ENCODE peak calls at places on chromosomes 2 and 18, in seven cellular contexts. One of them, this sample, is unnamed.

GRCh38 chr2:20524412-20525040 is 77.7 kb downstream of the RHOB start:
- DNase-seq in iPS-NIHi11: no peak
- DNase-seq in body of pancreas: no peak
- DNase-seq in epithelial cell of prostate: no peak
- DNase-seq in HTR-8/SVneo: no peak
- DNase-seq in lower lobe of right lung: no peak
- DNase-seq in choroid plexus epithelial cell: no peak
- DNase-seq in this sample: no peak

GRCh38 chr18:48861181-48861715 is 89.5 kb downstream of the SMAD7 start:
- DNase-seq in lower lobe of right lung: no peak
- DNase-seq in HTR-8/SVneo: no peak
- DNase-seq in choroid plexus epithelial cell: no peak
- DNase-seq in body of pancreas: no peak
- DNase-seq in epithelial cell of prostate: no peak
- DNase-seq in iPS-NIHi11: peak; percentile 72
- DNase-seq in this sample: no peak

GRCh38 chr2:145066151-145066661 is 546.3 kb upstream of the ZEB2 start:
- DNase-seq in HTR-8/SVneo: no peak
- DNase-seq in iPS-NIHi11: no peak
- DNase-seq in choroid plexus epithelial cell: peak; percentile 50
- DNase-seq in epithelial cell of prostate: no peak
- DNase-seq in body of pancreas: no peak
- DNase-seq in lower lobe of right lung: no peak
- DNase-seq in this sample: peak; percentile 63

GRCh38 chr2:53247986-53248735 is 519.4 kb upstream of the CHAC2 start:
- DNase-seq in lower lobe of right lung: no peak
- DNase-seq in iPS-NIHi11: no peak
- DNase-seq in HTR-8/SVneo: no peak
- DNase-seq in choroid plexus epithelial cell: no peak
- DNase-seq in epithelial cell of prostate: no peak
- DNase-seq in body of pancreas: no peak
- DNase-seq in this sample: no peak

GRCh38 chr18:40867452-40867851 is 1087.6 kb upstream of the PIK3C3 start:
- DNase-seq in choroid plexus epithelial cell: peak; percentile 94
- DNase-seq in HTR-8/SVneo: peak; percentile 3
- DNase-seq in lower lobe of right lung: no peak
- DNase-seq in body of pancreas: no peak
- DNase-seq in iPS-NIHi11: no peak
- DNase-seq in epithelial cell of prostate: peak; percentile 77
- DNase-seq in this sample: peak; percentile 89

GRCh38 chr18:3015203-3015590 is 2.3 kb upstream of the LPIN2 start:
- DNase-seq in choroid plexus epithelial cell: peak; percentile 80
- DNase-seq in iPS-NIHi11: no peak
- DNase-seq in lower lobe of right lung: peak; percentile 64
- DNase-seq in HTR-8/SVneo: peak; percentile 71
- DNase-seq in epithelial cell of prostate: no peak
- DNase-seq in body of pancreas: no peak
- DNase-seq in this sample: peak; percentile 71

GRCh38 chr2:170886391-170886790 is 42.7 kb upstream of the GORASP2 start:
- DNase-seq in iPS-NIHi11: no peak
- DNase-seq in lower lobe of right lung: no peak
- DNase-seq in body of pancreas: no peak
- DNase-seq in HTR-8/SVneo: peak; percentile 49
- DNase-seq in epithelial cell of prostate: peak; percentile 70
- DNase-seq in choroid plexus epithelial cell: peak; percentile 60
- DNase-seq in this sample: peak; percentile 42

GRCh38 chr2:11406492-11407381 is 59.2 kb downstream of the E2F6 start:
- DNase-seq in iPS-NIHi11: peak; percentile 79
- DNase-seq in epithelial cell of prostate: peak; percentile 31
- DNase-seq in HTR-8/SVneo: peak; percentile 44
- DNase-seq in body of pancreas: no peak
- DNase-seq in choroid plexus epithelial cell: peak; percentile 84
- DNase-seq in lower lobe of right lung: no peak
- DNase-seq in this sample: peak; percentile 82

GRCh38 chr2:68292108-68292710 is 27.5 kb downstream of the CNRIP1 start:
- DNase-seq in HTR-8/SVneo: peak; percentile 28
- DNase-seq in iPS-NIHi11: peak; percentile 33
- DNase-seq in epithelial cell of prostate: no peak
- DNase-seq in lower lobe of right lung: no peak
- DNase-seq in choroid plexus epithelial cell: peak; percentile 63
- DNase-seq in body of pancreas: peak; percentile 30
- DNase-seq in this sample: peak; percentile 35

GRCh38 chr2:186592137-186592875 is 2.5 kb downstream of the ITGAV start:
- DNase-seq in body of pancreas: no peak
- DNase-seq in epithelial cell of prostate: no peak
- DNase-seq in HTR-8/SVneo: no peak
- DNase-seq in choroid plexus epithelial cell: no peak
- DNase-seq in iPS-NIHi11: no peak
- DNase-seq in lower lobe of right lung: no peak
- DNase-seq in this sample: peak; percentile 24

GRCh38 chr2:23523651-23524260 is 138.8 kb downstream of the KLHL29 start:
- DNase-seq in epithelial cell of prostate: no peak
- DNase-seq in body of pancreas: peak; percentile 43
- DNase-seq in lower lobe of right lung: no peak
- DNase-seq in choroid plexus epithelial cell: no peak
- DNase-seq in HTR-8/SVneo: no peak
- DNase-seq in iPS-NIHi11: no peak
- DNase-seq in this sample: peak; percentile 82

GRCh38 chr2:105950521-105951389 is 206.0 kb downstream of the NCK2 start:
- DNase-seq in body of pancreas: no peak
- DNase-seq in iPS-NIHi11: peak; percentile 72
- DNase-seq in lower lobe of right lung: no peak
- DNase-seq in epithelial cell of prostate: no peak
- DNase-seq in HTR-8/SVneo: no peak
- DNase-seq in choroid plexus epithelial cell: no peak
- DNase-seq in this sample: no peak

GRCh38 chr2:190802133-190802532 is 78.5 kb upstream of the GLS start:
- DNase-seq in iPS-NIHi11: peak; percentile 54
- DNase-seq in HTR-8/SVneo: no peak
- DNase-seq in choroid plexus epithelial cell: no peak
- DNase-seq in epithelial cell of prostate: no peak
- DNase-seq in body of pancreas: no peak
- DNase-seq in lower lobe of right lung: no peak
- DNase-seq in this sample: no peak

GRCh38 chr2:212032536-212033219 is 505.9 kb downstream of the ERBB4 start:
- DNase-seq in iPS-NIHi11: no peak
- DNase-seq in choroid plexus epithelial cell: peak; percentile 77
- DNase-seq in lower lobe of right lung: no peak
- DNase-seq in HTR-8/SVneo: no peak
- DNase-seq in epithelial cell of prostate: no peak
- DNase-seq in body of pancreas: no peak
- DNase-seq in this sample: peak; percentile 77

GRCh38 chr2:126227250-126227649 is 428.7 kb upstream of the GYPC start:
- DNase-seq in choroid plexus epithelial cell: peak; percentile 1
- DNase-seq in body of pancreas: no peak
- DNase-seq in iPS-NIHi11: peak; percentile 35
- DNase-seq in epithelial cell of prostate: no peak
- DNase-seq in lower lobe of right lung: no peak
- DNase-seq in HTR-8/SVneo: no peak
- DNase-seq in this sample: no peak

GRCh38 chr2:207121784-207122183 is 44.0 kb downstream of the KLF7 start:
- DNase-seq in choroid plexus epithelial cell: peak; percentile 82
- DNase-seq in HTR-8/SVneo: peak; percentile 72
- DNase-seq in epithelial cell of prostate: no peak
- DNase-seq in iPS-NIHi11: no peak
- DNase-seq in lower lobe of right lung: no peak
- DNase-seq in body of pancreas: no peak
- DNase-seq in this sample: peak; percentile 81

GRCh38 chr2:112242384-112242783 is 12.5 kb downstream of the ZC3H8 start:
- DNase-seq in HTR-8/SVneo: no peak
- DNase-seq in iPS-NIHi11: no peak
- DNase-seq in choroid plexus epithelial cell: no peak
- DNase-seq in body of pancreas: no peak
- DNase-seq in lower lobe of right lung: no peak
- DNase-seq in epithelial cell of prostate: no peak
- DNase-seq in this sample: no peak

GRCh38 chr2:172168917-172169346 is 66.2 kb upstream of the DLX2 start:
- DNase-seq in body of pancreas: no peak
- DNase-seq in lower lobe of right lung: no peak
- DNase-seq in choroid plexus epithelial cell: peak; percentile 46
- DNase-seq in iPS-NIHi11: no peak
- DNase-seq in HTR-8/SVneo: no peak
- DNase-seq in epithelial cell of prostate: no peak
- DNase-seq in this sample: peak; percentile 69

GRCh38 chr2:23492941-23493340 is 108.0 kb downstream of the KLHL29 start:
- DNase-seq in epithelial cell of prostate: peak; percentile 51
- DNase-seq in body of pancreas: no peak
- DNase-seq in lower lobe of right lung: no peak
- DNase-seq in HTR-8/SVneo: no peak
- DNase-seq in choroid plexus epithelial cell: no peak
- DNase-seq in iPS-NIHi11: no peak
- DNase-seq in this sample: no peak

GRCh38 chr2:208147759-208148158 is 1.8 kb upstream of the CRYGB start:
- DNase-seq in body of pancreas: no peak
- DNase-seq in iPS-NIHi11: no peak
- DNase-seq in HTR-8/SVneo: no peak
- DNase-seq in lower lobe of right lung: no peak
- DNase-seq in epithelial cell of prostate: no peak
- DNase-seq in choroid plexus epithelial cell: no peak
- DNase-seq in this sample: no peak

GRCh38 chr2:85924522-85924921 is 35.7 kb upstream of the ST3GAL5 start:
- DNase-seq in choroid plexus epithelial cell: peak; percentile 84
- DNase-seq in lower lobe of right lung: no peak
- DNase-seq in epithelial cell of prostate: no peak
- DNase-seq in iPS-NIHi11: no peak
- DNase-seq in HTR-8/SVneo: peak; percentile 45
- DNase-seq in body of pancreas: no peak
- DNase-seq in this sample: peak; percentile 86

GRCh38 chr2:132430895-132431294 is 14.3 kb downstream of the GPR39 start:
- DNase-seq in HTR-8/SVneo: no peak
- DNase-seq in epithelial cell of prostate: peak; percentile 53
- DNase-seq in lower lobe of right lung: no peak
- DNase-seq in choroid plexus epithelial cell: no peak
- DNase-seq in iPS-NIHi11: no peak
- DNase-seq in body of pancreas: no peak
- DNase-seq in this sample: no peak

GRCh38 chr18:13835202-13835601 is 11.3 kb downstream of the MC5R start:
- DNase-seq in choroid plexus epithelial cell: no peak
- DNase-seq in HTR-8/SVneo: no peak
- DNase-seq in iPS-NIHi11: no peak
- DNase-seq in lower lobe of right lung: no peak
- DNase-seq in body of pancreas: no peak
- DNase-seq in epithelial cell of prostate: no peak
- DNase-seq in this sample: no peak

GRCh38 chr2:190911813-190912212 is 31.2 kb downstream of the GLS start:
- DNase-seq in epithelial cell of prostate: no peak
- DNase-seq in lower lobe of right lung: no peak
- DNase-seq in body of pancreas: no peak
- DNase-seq in HTR-8/SVneo: no peak
- DNase-seq in choroid plexus epithelial cell: no peak
- DNase-seq in iPS-NIHi11: no peak
- DNase-seq in this sample: peak; percentile 20

GRCh38 chr18:47160256-47160655 is 10.0 kb upstream of the HDHD2 start:
- DNase-seq in iPS-NIHi11: no peak
- DNase-seq in body of pancreas: no peak
- DNase-seq in epithelial cell of prostate: no peak
- DNase-seq in lower lobe of right lung: no peak
- DNase-seq in HTR-8/SVneo: no peak
- DNase-seq in choroid plexus epithelial cell: no peak
- DNase-seq in this sample: no peak

GRCh38 chr2:171893824-171894611 is at the start of gene SLC25A12:
- DNase-seq in body of pancreas: peak; percentile 74
- DNase-seq in epithelial cell of prostate: no peak
- DNase-seq in iPS-NIHi11: peak; percentile 98
- DNase-seq in choroid plexus epithelial cell: peak; percentile 75
- DNase-seq in HTR-8/SVneo: peak; percentile 89
- DNase-seq in lower lobe of right lung: peak; percentile 90
- DNase-seq in this sample: peak; percentile 72

GRCh38 chr2:223560704-223561435 is 41.3 kb downstream of the SCG2 start:
- DNase-seq in body of pancreas: no peak
- DNase-seq in HTR-8/SVneo: peak; percentile 46
- DNase-seq in iPS-NIHi11: no peak
- DNase-seq in epithelial cell of prostate: no peak
- DNase-seq in lower lobe of right lung: no peak
- DNase-seq in choroid plexus epithelial cell: peak; percentile 27
- DNase-seq in this sample: no peak

GRCh38 chr2:7037340-7038333 is 120.4 kb downstream of the RNF144A start:
- DNase-seq in epithelial cell of prostate: no peak
- DNase-seq in body of pancreas: peak; percentile 79
- DNase-seq in iPS-NIHi11: peak; percentile 80
- DNase-seq in lower lobe of right lung: peak; percentile 76
- DNase-seq in HTR-8/SVneo: no peak
- DNase-seq in choroid plexus epithelial cell: peak; percentile 89
- DNase-seq in this sample: peak; percentile 69

GRCh38 chr2:39107156-39107555 is 13.7 kb downstream of the SOS1 start:
- DNase-seq in iPS-NIHi11: peak; percentile 40
- DNase-seq in lower lobe of right lung: no peak
- DNase-seq in HTR-8/SVneo: no peak
- DNase-seq in choroid plexus epithelial cell: peak; percentile 40
- DNase-seq in epithelial cell of prostate: no peak
- DNase-seq in body of pancreas: no peak
- DNase-seq in this sample: no peak

GRCh38 chr18:46379323-46379950 is 275.3 kb downstream of the HAUS1 start:
- DNase-seq in epithelial cell of prostate: no peak
- DNase-seq in HTR-8/SVneo: no peak
- DNase-seq in choroid plexus epithelial cell: no peak
- DNase-seq in iPS-NIHi11: no peak
- DNase-seq in body of pancreas: no peak
- DNase-seq in lower lobe of right lung: no peak
- DNase-seq in this sample: no peak

GRCh38 chr2:152408260-152408659 is 73.3 kb downstream of the FMNL2 start:
- DNase-seq in HTR-8/SVneo: no peak
- DNase-seq in lower lobe of right lung: no peak
- DNase-seq in iPS-NIHi11: no peak
- DNase-seq in choroid plexus epithelial cell: no peak
- DNase-seq in body of pancreas: no peak
- DNase-seq in epithelial cell of prostate: no peak
- DNase-seq in this sample: no peak

GRCh38 chr18:60568211-60568610 is 195.6 kb upstream of the MC4R start:
- DNase-seq in lower lobe of right lung: no peak
- DNase-seq in choroid plexus epithelial cell: no peak
- DNase-seq in HTR-8/SVneo: no peak
- DNase-seq in epithelial cell of prostate: no peak
- DNase-seq in iPS-NIHi11: no peak
- DNase-seq in body of pancreas: no peak
- DNase-seq in this sample: no peak

GRCh38 chr18:56493531-56493930 is 144.9 kb downstream of the TXNL1 start:
- DNase-seq in epithelial cell of prostate: no peak
- DNase-seq in body of pancreas: no peak
- DNase-seq in HTR-8/SVneo: no peak
- DNase-seq in lower lobe of right lung: no peak
- DNase-seq in iPS-NIHi11: no peak
- DNase-seq in choroid plexus epithelial cell: no peak
- DNase-seq in this sample: no peak

GRCh38 chr2:188485496-188485895 is 193.8 kb downstream of the GULP1 start:
- DNase-seq in lower lobe of right lung: no peak
- DNase-seq in body of pancreas: no peak
- DNase-seq in choroid plexus epithelial cell: no peak
- DNase-seq in HTR-8/SVneo: no peak
- DNase-seq in iPS-NIHi11: no peak
- DNase-seq in epithelial cell of prostate: no peak
- DNase-seq in this sample: no peak

GRCh38 chr2:113229795-113230194 is 48.9 kb downstream of the PAX8 start:
- DNase-seq in HTR-8/SVneo: no peak
- DNase-seq in choroid plexus epithelial cell: no peak
- DNase-seq in lower lobe of right lung: no peak
- DNase-seq in body of pancreas: no peak
- DNase-seq in iPS-NIHi11: no peak
- DNase-seq in epithelial cell of prostate: no peak
- DNase-seq in this sample: no peak

GRCh38 chr2:167240671-167241070 is 352.4 kb downstream of the XIRP2 start:
- DNase-seq in HTR-8/SVneo: no peak
- DNase-seq in iPS-NIHi11: no peak
- DNase-seq in choroid plexus epithelial cell: peak; percentile 23
- DNase-seq in body of pancreas: no peak
- DNase-seq in lower lobe of right lung: no peak
- DNase-seq in epithelial cell of prostate: no peak
- DNase-seq in this sample: no peak

GRCh38 chr2:85951351-85952067 is 62.7 kb upstream of the ST3GAL5 start:
- DNase-seq in iPS-NIHi11: no peak
- DNase-seq in HTR-8/SVneo: no peak
- DNase-seq in choroid plexus epithelial cell: no peak
- DNase-seq in epithelial cell of prostate: no peak
- DNase-seq in body of pancreas: no peak
- DNase-seq in lower lobe of right lung: no peak
- DNase-seq in this sample: no peak

This sample was measured in fibroblast of the aortic adventitia.